ENCODE peak calls at places on chromosomes 4 and X, in seven cellular contexts. One of them, this sample, is unnamed.

GRCh38 chr4:106583567-106583966 is 215.0 kb upstream of the GIMD1 start:
- DNase-seq in cardiac muscle cell: no peak
- DNase-seq in IMR-90: peak; percentile 94
- DNase-seq in PC-3: peak; percentile 81
- DNase-seq in HepG2: no peak
- DNase-seq in fibroblast of villous mesenchyme: peak; percentile 89
- DNase-seq in fibroblast of the aortic adventitia: peak; percentile 94
- DNase-seq in this sample: peak; percentile 95

GRCh38 chrX:13851996-13852695 is 35.3 kb upstream of the GPM6B start:
- DNase-seq in HepG2: no peak
- DNase-seq in fibroblast of villous mesenchyme: no peak
- DNase-seq in fibroblast of the aortic adventitia: no peak
- DNase-seq in IMR-90: no peak
- DNase-seq in cardiac muscle cell: no peak
- DNase-seq in PC-3: peak; percentile 56
- DNase-seq in this sample: no peak

GRCh38 chr4:59597536-59598232 is 1602.4 kb upstream of the ADGRL3 start:
- DNase-seq in PC-3: no peak
- DNase-seq in fibroblast of villous mesenchyme: no peak
- DNase-seq in IMR-90: no peak
- DNase-seq in cardiac muscle cell: no peak
- DNase-seq in HepG2: no peak
- DNase-seq in fibroblast of the aortic adventitia: peak; percentile 0
- DNase-seq in this sample: no peak

GRCh38 chr4:158530391-158530790 is 8.7 kb downstream of the RXFP1 start:
- DNase-seq in HepG2: no peak
- DNase-seq in IMR-90: peak; percentile 6
- DNase-seq in fibroblast of the aortic adventitia: no peak
- DNase-seq in cardiac muscle cell: no peak
- DNase-seq in fibroblast of villous mesenchyme: peak; percentile 43
- DNase-seq in PC-3: no peak
- DNase-seq in this sample: no peak

GRCh38 chr4:187184513-187184912 is 460.9 kb upstream of the FAT1 start:
- DNase-seq in HepG2: no peak
- DNase-seq in IMR-90: no peak
- DNase-seq in cardiac muscle cell: no peak
- DNase-seq in PC-3: no peak
- DNase-seq in fibroblast of villous mesenchyme: no peak
- DNase-seq in fibroblast of the aortic adventitia: no peak
- DNase-seq in this sample: no peak

GRCh38 chr4:153521467-153521866 is 55.3 kb downstream of the TMEM131L start:
- DNase-seq in cardiac muscle cell: no peak
- DNase-seq in fibroblast of the aortic adventitia: no peak
- DNase-seq in HepG2: no peak
- DNase-seq in IMR-90: no peak
- DNase-seq in PC-3: no peak
- DNase-seq in fibroblast of villous mesenchyme: no peak
- DNase-seq in this sample: no peak

GRCh38 chr4:37917388-37917787 is 26.5 kb downstream of the TBC1D1 start:
- DNase-seq in IMR-90: no peak
- DNase-seq in PC-3: no peak
- DNase-seq in fibroblast of villous mesenchyme: no peak
- DNase-seq in cardiac muscle cell: no peak
- DNase-seq in HepG2: peak; percentile 9
- DNase-seq in fibroblast of the aortic adventitia: no peak
- DNase-seq in this sample: no peak

GRCh38 chr4:6372649-6373525 is 99.5 kb downstream of the PPP2R2C start:
- DNase-seq in fibroblast of the aortic adventitia: peak; percentile 20
- DNase-seq in fibroblast of villous mesenchyme: peak; percentile 16
- DNase-seq in IMR-90: peak; percentile 28
- DNase-seq in HepG2: peak; percentile 35
- DNase-seq in cardiac muscle cell: peak; percentile 45
- DNase-seq in PC-3: peak; percentile 38
- DNase-seq in this sample: peak; percentile 37

GRCh38 chrX:67604979-67605703 is 61.3 kb downstream of the AR start:
- DNase-seq in HepG2: no peak
- DNase-seq in PC-3: no peak
- DNase-seq in fibroblast of the aortic adventitia: peak; percentile 91
- DNase-seq in IMR-90: peak; percentile 68
- DNase-seq in cardiac muscle cell: no peak
- DNase-seq in fibroblast of villous mesenchyme: peak; percentile 66
- DNase-seq in this sample: peak; percentile 90

DNA sequence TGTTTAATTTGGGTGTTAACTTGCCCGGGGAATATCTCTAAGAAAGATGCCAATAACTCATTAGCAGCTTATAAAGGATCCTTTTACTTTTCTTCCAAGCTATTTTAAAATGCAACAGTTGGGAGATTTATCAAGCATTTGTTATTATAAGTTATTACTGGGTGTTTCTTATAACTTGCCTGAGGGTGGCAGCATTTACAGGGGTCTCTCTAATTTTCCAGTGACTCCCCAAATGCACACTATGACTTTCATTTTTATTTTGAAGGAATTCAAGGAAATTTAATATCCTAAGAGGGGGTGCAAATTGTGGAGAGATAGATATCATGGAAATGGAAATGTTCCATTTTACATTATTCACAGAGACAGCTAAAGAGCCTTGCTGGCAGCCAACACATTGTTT is 138.0 kb downstream of the PDGFRA start:
- DNase-seq in PC-3: no peak
- DNase-seq in fibroblast of villous mesenchyme: no peak
- DNase-seq in IMR-90: no peak
- DNase-seq in cardiac muscle cell: no peak
- DNase-seq in fibroblast of the aortic adventitia: no peak
- DNase-seq in HepG2: no peak
- DNase-seq in this sample: no peak
- TF ChIP-seq CTCF in PC-3: no peak
- TF ChIP-seq CTCF in fibroblast of villous mesenchyme: no peak
- TF ChIP-seq CTCF in IMR-90: peak; percentile 7
- TF ChIP-seq CTCF in cardiac muscle cell: no peak
- TF ChIP-seq CTCF in fibroblast of the aortic adventitia: no peak
- TF ChIP-seq CTCF in HepG2: no peak
- TF ChIP-seq CTCF in this sample: no peak

DNA sequence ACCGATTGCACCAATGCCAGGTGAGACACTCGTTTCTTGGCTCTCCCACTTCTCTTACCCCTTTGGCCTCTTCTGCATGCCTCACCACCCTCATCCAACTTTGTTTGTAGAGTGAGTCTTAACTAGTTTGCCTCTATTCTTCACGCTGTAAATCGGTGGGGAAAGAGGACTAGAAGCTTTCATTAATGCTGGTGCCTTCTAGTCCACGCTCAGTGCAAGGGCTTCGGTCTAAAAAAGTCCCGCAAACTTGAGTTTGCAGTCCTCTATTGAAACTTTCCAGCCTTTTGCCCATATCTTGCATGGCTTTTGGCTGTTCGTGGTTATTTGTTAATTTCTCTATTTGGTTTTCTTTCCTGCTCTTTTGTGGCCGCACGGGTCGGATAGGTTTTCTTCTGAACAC is 838 bp downstream of the DACH2 start:
- DNase-seq in HepG2: no peak
- DNase-seq in PC-3: no peak
- DNase-seq in IMR-90: no peak
- DNase-seq in fibroblast of villous mesenchyme: no peak
- DNase-seq in fibroblast of the aortic adventitia: no peak
- DNase-seq in cardiac muscle cell: no peak
- DNase-seq in this sample: no peak
- H3K4me3 ChIP-seq in HepG2: no peak overlapping the region
- H3K4me3 ChIP-seq in PC-3: no peak overlapping the region
- H3K4me3 ChIP-seq in IMR-90: peak overlapping the region; percentile 35
- H3K4me3 ChIP-seq in fibroblast of villous mesenchyme: no peak overlapping the region
- H3K4me3 ChIP-seq in fibroblast of the aortic adventitia: no peak overlapping the region
- H3K4me3 ChIP-seq in cardiac muscle cell: peak overlapping the region; percentile 42
- H3K4me3 ChIP-seq in this sample: no peak overlapping the region

GRCh38 chrX:46574941-46575381 is 1.4 kb downstream of the CHST7 start:
- DNase-seq in IMR-90: no peak
- DNase-seq in fibroblast of villous mesenchyme: no peak
- DNase-seq in fibroblast of the aortic adventitia: no peak
- DNase-seq in HepG2: no peak
- DNase-seq in cardiac muscle cell: peak; percentile 50
- DNase-seq in PC-3: no peak
- DNase-seq in this sample: no peak

GRCh38 chrX:46572295-46572936 is 1.1 kb upstream of the CHST7 start:
- DNase-seq in PC-3: no peak
- DNase-seq in fibroblast of villous mesenchyme: no peak
- DNase-seq in IMR-90: no peak
- DNase-seq in HepG2: no peak
- DNase-seq in cardiac muscle cell: no peak
- DNase-seq in fibroblast of the aortic adventitia: no peak
- DNase-seq in this sample: no peak

GRCh38 chrX:46573896-46574336 is 351 bp downstream of the CHST7 start:
- DNase-seq in fibroblast of the aortic adventitia: no peak
- DNase-seq in IMR-90: peak; percentile 48
- DNase-seq in HepG2: peak; percentile 53
- DNase-seq in cardiac muscle cell: peak; percentile 37
- DNase-seq in PC-3: peak; percentile 75
- DNase-seq in fibroblast of villous mesenchyme: peak; percentile 56
- DNase-seq in this sample: peak; percentile 59

GRCh38 chrX:46574337-46574940 is 874 bp downstream of the CHST7 start:
- DNase-seq in cardiac muscle cell: no peak
- DNase-seq in PC-3: no peak
- DNase-seq in fibroblast of the aortic adventitia: no peak
- DNase-seq in IMR-90: no peak
- DNase-seq in HepG2: peak; percentile 12
- DNase-seq in fibroblast of villous mesenchyme: no peak
- DNase-seq in this sample: no peak

DNA sequence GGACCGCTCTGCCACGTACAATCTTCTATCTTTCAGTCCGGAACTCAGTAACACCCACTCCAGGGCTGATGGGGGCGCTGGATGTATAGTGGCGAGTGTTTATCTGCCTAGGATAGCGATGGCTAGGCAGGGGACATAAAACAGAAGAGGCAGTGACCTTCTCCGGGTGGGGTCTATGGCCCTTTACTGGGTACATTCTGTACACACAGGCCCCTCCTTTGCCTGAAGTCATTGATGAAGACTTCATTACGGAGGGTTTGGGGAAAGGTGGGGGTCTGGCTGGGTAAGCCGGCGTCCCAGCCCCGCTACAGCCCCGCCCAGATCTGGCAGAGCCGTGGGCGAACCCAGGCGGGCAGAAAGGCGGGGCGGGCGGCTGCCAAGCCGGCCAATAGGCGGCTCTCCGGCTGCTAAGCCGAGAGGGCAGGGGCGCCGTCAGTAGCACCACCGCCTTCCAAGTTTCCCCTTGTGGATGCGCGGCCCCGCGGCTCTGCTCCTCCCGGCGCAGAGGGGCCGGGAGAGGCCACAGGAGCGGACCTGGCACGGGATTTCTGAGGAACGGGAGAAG is at the start of gene CHST7:
- DNase-seq in HepG2: peak; percentile 54
- DNase-seq in cardiac muscle cell: peak; percentile 79
- DNase-seq in IMR-90: peak; percentile 52
- DNase-seq in fibroblast of villous mesenchyme: peak; percentile 71
- DNase-seq in PC-3: peak; percentile 76
- DNase-seq in fibroblast of the aortic adventitia: no peak
- DNase-seq in this sample: peak; percentile 61
- TF ChIP-seq CTCF in HepG2: peak; percentile 62
- TF ChIP-seq CTCF in cardiac muscle cell: peak; percentile 43
- TF ChIP-seq CTCF in IMR-90: peak; percentile 39
- TF ChIP-seq CTCF in fibroblast of villous mesenchyme: peak; percentile 42
- TF ChIP-seq CTCF in PC-3: peak; percentile 56
- TF ChIP-seq CTCF in fibroblast of the aortic adventitia: peak; percentile 16
- TF ChIP-seq CTCF in this sample: peak; percentile 35

GRCh38 chr4:16952462-16952871 is 54.0 kb upstream of the LDB2 start:
- DNase-seq in fibroblast of the aortic adventitia: peak; percentile 52
- DNase-seq in HepG2: no peak
- DNase-seq in cardiac muscle cell: no peak
- DNase-seq in fibroblast of villous mesenchyme: peak; percentile 21
- DNase-seq in PC-3: no peak
- DNase-seq in IMR-90: no peak
- DNase-seq in this sample: no peak

GRCh38 chr4:16952896-16953605 is 54.6 kb upstream of the LDB2 start:
- DNase-seq in IMR-90: peak; percentile 15
- DNase-seq in PC-3: no peak
- DNase-seq in fibroblast of the aortic adventitia: peak; percentile 63
- DNase-seq in fibroblast of villous mesenchyme: no peak
- DNase-seq in HepG2: no peak
- DNase-seq in cardiac muscle cell: no peak
- DNase-seq in this sample: no peak
- H3K4me3 ChIP-seq in IMR-90: no peak overlapping the region
- H3K4me3 ChIP-seq in PC-3: no peak overlapping the region
- H3K4me3 ChIP-seq in fibroblast of the aortic adventitia: peak overlapping the region; percentile 0
- H3K4me3 ChIP-seq in fibroblast of villous mesenchyme: no peak overlapping the region
- H3K4me3 ChIP-seq in HepG2: no peak overlapping the region
- H3K4me3 ChIP-seq in cardiac muscle cell: no peak overlapping the region
- H3K4me3 ChIP-seq in this sample: no peak overlapping the region

DNA sequence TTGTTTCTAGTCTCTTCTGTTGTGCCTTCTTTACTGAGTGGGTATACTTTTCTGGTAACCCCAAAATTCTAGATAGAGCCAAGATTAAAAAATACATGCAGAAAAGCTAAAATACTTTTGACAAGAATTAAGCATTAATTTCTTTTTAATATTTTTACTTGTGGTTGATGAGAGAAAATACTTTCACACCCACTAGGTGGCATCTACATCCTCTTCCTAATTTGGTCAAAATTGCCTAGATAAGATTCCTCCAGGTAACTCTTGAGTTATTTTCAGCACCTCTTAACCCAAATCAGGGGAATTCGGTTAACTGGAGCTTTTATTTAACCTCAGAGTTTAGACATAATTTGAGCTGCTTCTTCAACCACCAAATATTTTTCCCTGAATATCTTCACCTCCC is 28.4 kb upstream of the COX7B2 start:
- DNase-seq in PC-3: peak; percentile 21
- DNase-seq in fibroblast of villous mesenchyme: peak; percentile 1
- DNase-seq in HepG2: no peak
- DNase-seq in cardiac muscle cell: no peak
- DNase-seq in fibroblast of the aortic adventitia: peak; percentile 30
- DNase-seq in IMR-90: no peak
- DNase-seq in this sample: peak; percentile 18
- TF ChIP-seq CTCF in PC-3: peak; percentile 43
- TF ChIP-seq CTCF in fibroblast of villous mesenchyme: no peak
- TF ChIP-seq CTCF in HepG2: no peak
- TF ChIP-seq CTCF in cardiac muscle cell: peak; percentile 26
- TF ChIP-seq CTCF in fibroblast of the aortic adventitia: peak; percentile 29
- TF ChIP-seq CTCF in IMR-90: peak; percentile 36
- TF ChIP-seq CTCF in this sample: peak; percentile 32

GRCh38 chr4:8433181-8433580 is 7.3 kb downstream of the ACOX3 start:
- DNase-seq in IMR-90: no peak
- DNase-seq in HepG2: no peak
- DNase-seq in cardiac muscle cell: no peak
- DNase-seq in fibroblast of villous mesenchyme: peak; percentile 39
- DNase-seq in fibroblast of the aortic adventitia: no peak
- DNase-seq in PC-3: no peak
- DNase-seq in this sample: no peak

GRCh38 chr4:8439168-8439567 is 1.4 kb downstream of the ACOX3 start:
- DNase-seq in cardiac muscle cell: no peak
- DNase-seq in IMR-90: peak; percentile 61
- DNase-seq in fibroblast of the aortic adventitia: peak; percentile 9
- DNase-seq in PC-3: peak; percentile 47
- DNase-seq in HepG2: no peak
- DNase-seq in fibroblast of villous mesenchyme: peak; percentile 89
- DNase-seq in this sample: peak; percentile 17

GRCh38 chr4:8434251-8435073 is 6.1 kb downstream of the ACOX3 start:
- DNase-seq in fibroblast of the aortic adventitia: no peak
- DNase-seq in fibroblast of villous mesenchyme: no peak
- DNase-seq in PC-3: no peak
- DNase-seq in HepG2: no peak
- DNase-seq in IMR-90: no peak
- DNase-seq in cardiac muscle cell: no peak
- DNase-seq in this sample: no peak

GRCh38 chr4:8438743-8439142 is 1.8 kb downstream of the ACOX3 start:
- DNase-seq in fibroblast of the aortic adventitia: no peak
- DNase-seq in IMR-90: no peak
- DNase-seq in fibroblast of villous mesenchyme: peak; percentile 37
- DNase-seq in HepG2: no peak
- DNase-seq in cardiac muscle cell: no peak
- DNase-seq in PC-3: no peak
- DNase-seq in this sample: peak; percentile 16

GRCh38 chr4:8435656-8436121 is 4.8 kb downstream of the ACOX3 start:
- DNase-seq in IMR-90: peak; percentile 15
- DNase-seq in HepG2: no peak
- DNase-seq in fibroblast of the aortic adventitia: peak; percentile 44
- DNase-seq in fibroblast of villous mesenchyme: peak; percentile 59
- DNase-seq in PC-3: no peak
- DNase-seq in cardiac muscle cell: peak; percentile 67
- DNase-seq in this sample: peak; percentile 18
- H3K4me3 ChIP-seq in IMR-90: peak overlapping the region; percentile 30
- H3K4me3 ChIP-seq in HepG2: no peak overlapping the region
- H3K4me3 ChIP-seq in fibroblast of the aortic adventitia: peak overlapping the region; percentile 62
- H3K4me3 ChIP-seq in fibroblast of villous mesenchyme: peak overlapping the region; percentile 57
- H3K4me3 ChIP-seq in PC-3: no peak overlapping the region
- H3K4me3 ChIP-seq in cardiac muscle cell: peak overlapping the region; percentile 31
- H3K4me3 ChIP-seq in this sample: peak overlapping the region; percentile 52